ENCODE peak calls at places on chromosomes 12 and 14, in nine cellular contexts. X, R, Y, C, J, D, V, N and S are unnamed samples.
A peak's percentile ranks its signal among the peaks of the same experiment; 100 is the strongest.

GRCh38 chr14:73887704-73888459 is 1.2 kb downstream of the ZNF410 start:
- DNase-seq in V (no peak), N (no peak), X (no peak), D (no peak), J (no peak), Y (no peak), C (no peak), R (no peak), S (no peak)

GRCh38 chr14:99381688-99382060 is 99.0 kb downstream of the SETD3 start:
- DNase-seq in Y (no peak), V (no peak), X (no peak), R (no peak), C (peak; percentile 38), D (no peak), J (no peak), N (no peak), S (no peak)

GRCh38 chr12:90936230-90937005 is 18.6 kb downstream of the CCER1 start:
- DNase-seq in V (no peak), J (no peak), Y (no peak), X (no peak), N (no peak), C (no peak), D (no peak), R (no peak), S (no peak)

GRCh38 chr14:64419003-64419402 is 30.9 kb downstream of the MTHFD1 start:
- DNase-seq in X (no peak), J (no peak), R (no peak), N (no peak), C (no peak), Y (no peak), V (no peak), D (no peak), S (no peak)

GRCh38 chr14:22893706-22894105 is 10.7 kb downstream of the REM2 start:
- DNase-seq in J (no peak), N (no peak), Y (no peak), X (no peak), C (no peak), V (no peak), D (no peak), R (no peak), S (no peak)

GRCh38 chr12:74337951-74338350 is 199.7 kb upstream of the ATXN7L3B start:
- DNase-seq in V (no peak), R (no peak), J (no peak), C (no peak), X (peak; percentile 76), Y (no peak), N (peak; percentile 49), D (peak; percentile 81), S (no peak)

GRCh38 chr14:101878222-101879211 is 85.9 kb upstream of the DYNC1H1 start:
- DNase-seq in C (no peak), Y (no peak), J (no peak), N (peak; percentile 19), X (no peak), D (peak; percentile 41), V (no peak), R (no peak), S (no peak)

GRCh38 chr12:13343380-13343779 is 146.9 kb downstream of the EMP1 start:
- DNase-seq in V (no peak), J (no peak), D (peak; percentile 20), Y (no peak), N (peak; percentile 27), X (peak; percentile 36), R (no peak), C (no peak), S (no peak)

GRCh38 chr14:22521449-22522239 is 67.4 kb downstream of the DAD1 start:
- DNase-seq in V (no peak), X (no peak), Y (no peak), R (no peak), J (no peak), N (no peak), D (no peak), C (no peak), S (no peak)

GRCh38 chr14:76918176-76918750 is 92.1 kb downstream of the LRRC74A start:
- DNase-seq in C (no peak), V (no peak), R (no peak), J (peak; percentile 57), X (peak; percentile 57), N (no peak), D (peak; percentile 96), Y (no peak), S (no peak)

GRCh38 chr12:56722832-56723231 is 2.3 kb downstream of the NACA start:
- DNase-seq in C (no peak), X (no peak), R (no peak), Y (no peak), D (no peak), V (no peak), J (no peak), N (no peak), S (no peak)

GRCh38 chr14:77043177-77043983 is 14.9 kb upstream of the IRF2BPL start:
- DNase-seq in D (peak; percentile 94), N (peak; percentile 81), R (no peak), V (no peak), Y (no peak), J (peak; percentile 51), X (peak; percentile 68), C (peak; percentile 80), S (no peak)

GRCh38 chr14:64942531-64943111 is at the start of gene GPX2:
- DNase-seq in N (peak; percentile 90), Y (no peak), V (no peak), R (no peak), X (no peak), J (no peak), D (no peak), C (no peak), S (no peak)

GRCh38 chr12:123995023-123995422 is 22.0 kb downstream of the ZNF664 start:
- DNase-seq in R (no peak), Y (no peak), D (peak; percentile 91), J (no peak), N (no peak), X (no peak), V (no peak), C (no peak), S (no peak)

GRCh38 chr12:131942671-131943070 is 7.1 kb upstream of the EP400 start:
- DNase-seq in D (no peak), R (no peak), N (no peak), J (no peak), C (peak; percentile 28), Y (no peak), X (no peak), V (no peak), S (no peak)

GRCh38 chr12:131223791-131224567 is 270.3 kb downstream of the ADGRD1 start:
- DNase-seq in R (no peak), X (no peak), N (peak; percentile 79), J (no peak), V (peak; percentile 82), Y (no peak), D (no peak), C (peak; percentile 58), S (no peak)

GRCh38 chr12:48822711-48823110 is 4.4 kb downstream of the CACNB3 start:
- DNase-seq in R (no peak), Y (no peak), D (no peak), V (no peak), N (no peak), J (no peak), C (no peak), X (no peak), S (no peak)